ENCODE peak calls at places on chromosomes 4 and X, in five cellular contexts. One of them, this sample, is unnamed.

GRCh38 chr4:122762520-122762919 is 30.0 kb downstream of the BBS12 start:
- DNase-seq in stimulated activated CD4-positive, alpha-beta T cell treated with anti-CD3 and anti-CD28 coated beads, Interleukin-12 subunit alpha, Interleukin-12 subunit beta, amount 100 ng/mL, for 48 hours: no peak
- DNase-seq in AML-193: peak
- DNase-seq in keratinocyte: no peak
- DNase-seq in endothelial cell: no peak
- DNase-seq in this sample: no peak

GRCh38 chr4:100805547-100805946 is 287.7 kb upstream of the EMCN start:
- DNase-seq in keratinocyte: no peak
- DNase-seq in stimulated activated CD4-positive, alpha-beta T cell treated with anti-CD3 and anti-CD28 coated beads, Interleukin-12 subunit alpha, Interleukin-12 subunit beta, amount 100 ng/mL, for 48 hours: no peak
- DNase-seq in endothelial cell: no peak
- DNase-seq in AML-193: no peak
- DNase-seq in this sample: no peak

GRCh38 chr4:46594658-46595057 is 204.7 kb upstream of the GABRA2 start:
- DNase-seq in endothelial cell: no peak
- DNase-seq in AML-193: no peak
- DNase-seq in stimulated activated CD4-positive, alpha-beta T cell treated with anti-CD3 and anti-CD28 coated beads, Interleukin-12 subunit alpha, Interleukin-12 subunit beta, amount 100 ng/mL, for 48 hours: no peak
- DNase-seq in keratinocyte: no peak
- DNase-seq in this sample: no peak

GRCh38 chr4:112649055-112649408 is 12.1 kb downstream of the LARP7 start:
- DNase-seq in keratinocyte: no peak
- DNase-seq in endothelial cell: no peak
- DNase-seq in stimulated activated CD4-positive, alpha-beta T cell treated with anti-CD3 and anti-CD28 coated beads, Interleukin-12 subunit alpha, Interleukin-12 subunit beta, amount 100 ng/mL, for 48 hours: no peak
- DNase-seq in AML-193: no peak
- DNase-seq in this sample: no peak

GRCh38 chrX:39946822-39947221 is 150.9 kb downstream of the BCOR start:
- DNase-seq in stimulated activated CD4-positive, alpha-beta T cell treated with anti-CD3 and anti-CD28 coated beads, Interleukin-12 subunit alpha, Interleukin-12 subunit beta, amount 100 ng/mL, for 48 hours: no peak
- DNase-seq in keratinocyte: no peak
- DNase-seq in endothelial cell: peak
- DNase-seq in AML-193: no peak
- DNase-seq in this sample: no peak

GRCh38 chr4:182179105-182179504 is 64.1 kb upstream of the TENM3 start:
- DNase-seq in keratinocyte: no peak
- DNase-seq in stimulated activated CD4-positive, alpha-beta T cell treated with anti-CD3 and anti-CD28 coated beads, Interleukin-12 subunit alpha, Interleukin-12 subunit beta, amount 100 ng/mL, for 48 hours: no peak
- DNase-seq in AML-193: no peak
- DNase-seq in endothelial cell: no peak
- DNase-seq in this sample: peak

GRCh38 chr4:6617246-6617645 is 23.2 kb upstream of the MRFAP1 start:
- DNase-seq in AML-193: no peak
- DNase-seq in stimulated activated CD4-positive, alpha-beta T cell treated with anti-CD3 and anti-CD28 coated beads, Interleukin-12 subunit alpha, Interleukin-12 subunit beta, amount 100 ng/mL, for 48 hours: no peak
- DNase-seq in endothelial cell: no peak
- DNase-seq in keratinocyte: no peak
- DNase-seq in this sample: no peak

GRCh38 chr4:73864973-73865372 is 4.2 kb upstream of the CXCL1 start:
- DNase-seq in stimulated activated CD4-positive, alpha-beta T cell treated with anti-CD3 and anti-CD28 coated beads, Interleukin-12 subunit alpha, Interleukin-12 subunit beta, amount 100 ng/mL, for 48 hours: no peak
- DNase-seq in keratinocyte: no peak
- DNase-seq in endothelial cell: no peak
- DNase-seq in AML-193: no peak
- DNase-seq in this sample: no peak

GRCh38 chrX:41543022-41543421 is 95.9 kb downstream of the NYX start:
- DNase-seq in AML-193: no peak
- DNase-seq in stimulated activated CD4-positive, alpha-beta T cell treated with anti-CD3 and anti-CD28 coated beads, Interleukin-12 subunit alpha, Interleukin-12 subunit beta, amount 100 ng/mL, for 48 hours: no peak
- DNase-seq in endothelial cell: no peak
- DNase-seq in keratinocyte: no peak
- DNase-seq in this sample: no peak

GRCh38 chrX:37745354-37745753 is 34.5 kb upstream of the CYBB start:
- DNase-seq in keratinocyte: no peak
- DNase-seq in endothelial cell: peak
- DNase-seq in AML-193: peak
- DNase-seq in stimulated activated CD4-positive, alpha-beta T cell treated with anti-CD3 and anti-CD28 coated beads, Interleukin-12 subunit alpha, Interleukin-12 subunit beta, amount 100 ng/mL, for 48 hours: peak
- DNase-seq in this sample: peak

GRCh38 chr4:183903021-183903760 is 1.9 kb upstream of the STOX2 start:
- DNase-seq in stimulated activated CD4-positive, alpha-beta T cell treated with anti-CD3 and anti-CD28 coated beads, Interleukin-12 subunit alpha, Interleukin-12 subunit beta, amount 100 ng/mL, for 48 hours: no peak
- DNase-seq in endothelial cell: no peak
- DNase-seq in AML-193: no peak
- DNase-seq in keratinocyte: no peak
- DNase-seq in this sample: no peak

GRCh38 chr4:2689825-2690700 is 66.1 kb downstream of the TNIP2 start:
- DNase-seq in endothelial cell: no peak
- DNase-seq in AML-193: no peak
- DNase-seq in keratinocyte: no peak
- DNase-seq in stimulated activated CD4-positive, alpha-beta T cell treated with anti-CD3 and anti-CD28 coated beads, Interleukin-12 subunit alpha, Interleukin-12 subunit beta, amount 100 ng/mL, for 48 hours: peak
- DNase-seq in this sample: no peak

GRCh38 chrX:153372949-153373348 is 28.2 kb downstream of the PNMA6E start:
- DNase-seq in endothelial cell: no peak
- DNase-seq in stimulated activated CD4-positive, alpha-beta T cell treated with anti-CD3 and anti-CD28 coated beads, Interleukin-12 subunit alpha, Interleukin-12 subunit beta, amount 100 ng/mL, for 48 hours: no peak
- DNase-seq in AML-193: no peak
- DNase-seq in keratinocyte: no peak
- DNase-seq in this sample: no peak

GRCh38 chr4:156949373-156949814 is 22.2 kb downstream of the PDGFC start:
- DNase-seq in stimulated activated CD4-positive, alpha-beta T cell treated with anti-CD3 and anti-CD28 coated beads, Interleukin-12 subunit alpha, Interleukin-12 subunit beta, amount 100 ng/mL, for 48 hours: no peak
- DNase-seq in AML-193: no peak
- DNase-seq in endothelial cell: no peak
- DNase-seq in keratinocyte: no peak
- DNase-seq in this sample: no peak

GRCh38 chr4:128315756-128316520 is 28.3 kb upstream of the PGRMC2 start:
- DNase-seq in stimulated activated CD4-positive, alpha-beta T cell treated with anti-CD3 and anti-CD28 coated beads, Interleukin-12 subunit alpha, Interleukin-12 subunit beta, amount 100 ng/mL, for 48 hours: no peak
- DNase-seq in keratinocyte: peak
- DNase-seq in AML-193: no peak
- DNase-seq in endothelial cell: no peak
- DNase-seq in this sample: no peak

GRCh38 chr4:145387079-145387478 is 94.6 kb upstream of the SMAD1 start:
- DNase-seq in stimulated activated CD4-positive, alpha-beta T cell treated with anti-CD3 and anti-CD28 coated beads, Interleukin-12 subunit alpha, Interleukin-12 subunit beta, amount 100 ng/mL, for 48 hours: no peak
- DNase-seq in endothelial cell: no peak
- DNase-seq in keratinocyte: no peak
- DNase-seq in AML-193: no peak
- DNase-seq in this sample: no peak

GRCh38 chr4:115145393-115146160 is 32.2 kb upstream of the NDST4 start:
- DNase-seq in AML-193: no peak
- DNase-seq in keratinocyte: no peak
- DNase-seq in endothelial cell: no peak
- DNase-seq in stimulated activated CD4-positive, alpha-beta T cell treated with anti-CD3 and anti-CD28 coated beads, Interleukin-12 subunit alpha, Interleukin-12 subunit beta, amount 100 ng/mL, for 48 hours: no peak
- DNase-seq in this sample: no peak

This sample was measured in D341Med.